ENCODE peak calls at places on chromosomes 12 and 14, in nine cellular contexts. O, K, V, E, J, A, P, N and I are unnamed samples.

GRCh38 chr12:76020731-76021672 is 10.6 kb downstream of the PHLDA1 start:
- DNase-seq in O (peak; percentile 87), K (peak; percentile 99), V (no peak), E (no peak), J (no peak), A (no peak), P (peak; percentile 62), N (no peak), I (peak; percentile 52)

GRCh38 chr12:46774011-46774633 is 51.7 kb downstream of the SLC38A4 start:
- DNase-seq in O (no peak), K (peak; percentile 48), V (no peak), E (no peak), J (no peak), A (no peak), P (no peak), N (no peak), I (no peak)

GRCh38 chr14:100589760-100590469 is 2.7 kb upstream of the BEGAIN start:
- DNase-seq in O (no peak), K (no peak), V (no peak), E (peak; percentile 35), J (no peak), A (no peak), P (no peak), N (no peak), I (no peak)

GRCh38 chr12:29208935-29209701 is 60.0 kb downstream of the FAR2 start:
- DNase-seq in O (no peak), K (no peak), V (no peak), E (no peak), J (no peak), A (no peak), P (no peak), N (no peak), I (no peak)

GRCh38 chr12:64404470-64405446 is 566 bp downstream of the XPOT start:
- DNase-seq in O (peak; percentile 83), K (peak; percentile 91), V (no peak), E (peak; percentile 84), J (no peak), A (peak; percentile 59), P (peak; percentile 38), N (peak; percentile 43), I (peak; percentile 66)

GRCh38 chr14:92391746-92392145 is 68.8 kb downstream of the SLC24A4 start:
- DNase-seq in O (no peak), K (no peak), V (no peak), E (no peak), J (no peak), A (no peak), P (no peak), N (no peak), I (no peak)

GRCh38 chr12:101759396-101760047 is 20.3 kb upstream of the SYCP3 start:
- DNase-seq in O (peak; percentile 43), K (peak; percentile 35), V (peak; percentile 46), E (no peak), J (no peak), A (no peak), P (no peak), N (no peak), I (no peak)

GRCh38 chr12:99253068-99253467 is 394.5 kb upstream of the GARIN6 start:
- DNase-seq in O (peak; percentile 18), K (no peak), V (peak; percentile 33), E (no peak), J (no peak), A (no peak), P (no peak), N (no peak), I (no peak)

GRCh38 chr12:82012176-82012575 is 253.0 kb upstream of the PPFIA2 start:
- DNase-seq in O (no peak), K (no peak), V (no peak), E (no peak), J (no peak), A (no peak), P (no peak), N (no peak), I (no peak)

GRCh38 chr12:100539209-100539608 is 34.3 kb upstream of the GAS2L3 start:
- DNase-seq in O (peak; percentile 27), K (peak; percentile 37), V (peak; percentile 76), E (no peak), J (no peak), A (no peak), P (no peak), N (no peak), I (no peak)

GRCh38 chr12:113030875-113031525 is 25.5 kb upstream of the DTX1 start:
- DNase-seq in O (peak; percentile 88), K (peak; percentile 52), V (peak; percentile 85), E (no peak), J (no peak), A (peak; percentile 18), P (no peak), N (no peak), I (no peak)

GRCh38 chr14:38255673-38256357 is at the start of gene CLEC14A:
- DNase-seq in O (no peak), K (no peak), V (peak; percentile 64), E (no peak), J (peak; percentile 89), A (peak; percentile 14), P (peak; percentile 5), N (no peak), I (peak; percentile 83)

GRCh38 chr14:38257500-38257899 is 1.6 kb upstream of the CLEC14A start:
- DNase-seq in O (no peak), K (peak; percentile 45), V (no peak), E (no peak), J (no peak), A (no peak), P (no peak), N (no peak), I (no peak)

GRCh38 chr14:38254565-38255407 is 1.1 kb downstream of the CLEC14A start:
- DNase-seq in O (no peak), K (no peak), V (peak; percentile 71), E (no peak), J (no peak), A (no peak), P (peak; percentile 4), N (no peak), I (no peak)

GRCh38 chr14:38255408-38255672 is 553 bp downstream of the CLEC14A start:
- DNase-seq in O (peak; percentile 2), K (no peak), V (no peak), E (no peak), J (peak; percentile 64), A (no peak), P (no peak), N (no peak), I (no peak)

DNA sequence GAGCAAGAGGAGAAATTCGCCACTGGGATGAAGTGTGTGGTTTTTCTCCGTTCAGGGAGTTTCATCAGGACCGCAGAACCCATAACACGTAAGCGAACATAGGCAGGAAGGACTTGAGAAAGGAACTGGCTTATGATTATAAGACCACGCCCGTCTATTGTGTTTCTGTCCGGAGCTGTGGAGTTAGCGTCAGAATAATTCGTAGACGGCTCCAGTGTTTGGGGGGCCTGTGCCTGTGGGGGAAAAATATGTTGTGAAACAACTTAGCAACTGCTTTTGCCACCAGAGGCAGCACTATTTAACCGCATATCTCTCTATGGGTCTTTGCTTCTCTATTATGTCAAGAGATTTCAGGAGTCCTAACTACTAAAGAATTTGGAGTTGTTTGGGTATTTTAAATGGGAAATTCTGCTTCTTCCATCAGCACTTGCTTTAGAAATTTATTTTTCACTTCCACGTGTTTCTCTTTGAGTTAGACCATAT is 506 bp upstream of the CLEC14A start:
- DNase-seq in O (no peak), K (peak; percentile 54), V (peak; percentile 31), E (no peak), J (peak; percentile 51), A (no peak), P (no peak), N (no peak), I (no peak)
- TF ChIP-seq CTCF in O (no peak), K (no peak), V (peak; percentile 34), E (no peak), J (peak; percentile 66), A (no peak), P (no peak), N (no peak), I (no peak)

GRCh38 chr12:132923356-132923909 is 32.7 kb downstream of the ZNF605 start:
- DNase-seq in O (no peak), K (no peak), V (no peak), E (no peak), J (no peak), A (no peak), P (no peak), N (no peak), I (no peak)
- H3K9me3 ChIP-seq in O (peaks cover 96% of the 10 kb centered on the region), K (peaks cover 81% of the 10 kb centered on the region), V (peaks cover 76% of the 10 kb centered on the region), E (peaks cover 49% of the 10 kb centered on the region), J (peaks cover 100% of the 10 kb centered on the region), A (no peaks in the 10 kb centered on the region), P (peaks cover 58% of the 10 kb centered on the region), N (peaks cover 44% of the 10 kb centered on the region), I (peaks cover 100% of the 10 kb centered on the region)

GRCh38 chr12:92035477-92035876 is 110.2 kb downstream of the BTG1 start:
- DNase-seq in O (no peak), K (no peak), V (no peak), E (no peak), J (no peak), A (no peak), P (no peak), N (no peak), I (no peak)
- H3K27ac ChIP-seq in O (peak overlapping the region; percentile 71), K (peak overlapping the region; percentile 52), V (no peak overlapping the region), E (peak overlapping the region; percentile 77), J (peak overlapping the region; percentile 45), A (peak overlapping the region; percentile 75), P (peak overlapping the region; percentile 61), N (no peak overlapping the region), I (peak overlapping the region; percentile 66)

GRCh38 chr14:54488646-54489317 is at the start of gene GMFB:
- DNase-seq in O (peak; percentile 94), K (peak; percentile 91), V (peak; percentile 93), E (peak; percentile 96), J (peak; percentile 96), A (peak; percentile 93), P (peak; percentile 88), N (peak; percentile 89), I (peak; percentile 93)

GRCh38 chr14:54489318-54489683 is 521 bp upstream of the GMFB start:
- DNase-seq in O (no peak), K (no peak), V (no peak), E (no peak), J (no peak), A (no peak), P (no peak), N (no peak), I (no peak)

GRCh38 chr14:54486685-54487084 is 2.1 kb downstream of the GMFB start:
- DNase-seq in O (no peak), K (no peak), V (no peak), E (no peak), J (no peak), A (no peak), P (no peak), N (no peak), I (no peak)

GRCh38 chr14:54487771-54488170 is 1.0 kb downstream of the GMFB start:
- DNase-seq in O (peak; percentile 53), K (peak; percentile 53), V (peak; percentile 20), E (no peak), J (no peak), A (no peak), P (no peak), N (no peak), I (no peak)

DNA sequence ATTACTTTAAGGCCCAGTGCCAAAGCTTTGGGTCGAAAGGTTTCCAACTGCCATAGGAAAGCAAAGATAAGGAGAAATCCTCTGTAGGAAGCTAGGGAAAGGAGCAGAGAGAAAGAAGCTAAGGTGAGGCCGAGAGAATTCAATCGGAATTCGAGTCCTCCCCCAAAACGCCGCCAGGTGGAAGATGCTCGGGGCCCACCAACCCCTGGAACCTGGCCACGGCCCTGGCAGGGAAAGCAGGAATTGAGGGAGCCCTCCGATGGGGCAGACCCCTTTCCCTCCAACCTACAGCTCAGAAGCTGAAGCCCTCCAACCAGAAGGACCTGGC is 498 bp downstream of the GMFB start:
- DNase-seq in O (no peak), K (no peak), V (no peak), E (no peak), J (no peak), A (no peak), P (no peak), N (no peak), I (no peak)
- TF ChIP-seq CTCF in O (no peak), K (no peak), V (peak; percentile 25), E (no peak), J (no peak), A (no peak), P (no peak), N (no peak), I (no peak)